ENCODE peak calls at places on chromosomes 12 and 14, in ten cellular contexts. W, Y, V, D, P, O, T, F, H and B are unnamed samples.

GRCh38 chr14:103828315-103828967 is 18.9 kb downstream of the PPP1R13B start:
- DNase-seq in W (peak; percentile 45), T (peak; percentile 32), F (no peak), D (peak; percentile 66), P (peak; percentile 38), V (no peak), O (peak; percentile 72), H (no peak), Y (no peak), B (peak; percentile 40)

GRCh38 chr14:74932401-74932901 is 9.4 kb upstream of the RPS6KL1 start:
- DNase-seq in Y (no peak), O (no peak), H (peak; percentile 65), T (peak; percentile 41), P (no peak), F (no peak), W (no peak), V (peak; percentile 37), D (no peak), B (no peak)

GRCh38 chr14:66939409-66939808 is 249.8 kb upstream of the GARIN2 start:
- DNase-seq in D (no peak), T (no peak), H (no peak), F (peak; percentile 5), V (no peak), P (no peak), Y (no peak), O (no peak), W (no peak), B (no peak)

GRCh38 chr14:26872510-26872909 is 274.7 kb upstream of the NOVA1 start:
- DNase-seq in Y (no peak), H (no peak), T (peak; percentile 10), F (no peak), W (peak; percentile 19), O (peak; percentile 82), V (no peak), P (peak; percentile 87), D (peak; percentile 32), B (no peak)

GRCh38 chr12:70080577-70080976 is 162.7 kb upstream of the CNOT2 start:
- DNase-seq in Y (no peak), W (no peak), T (no peak), D (no peak), P (no peak), F (no peak), O (no peak), H (no peak), V (no peak), B (no peak)

GRCh38 chr12:53856132-53856531 is 82.5 kb upstream of the HOXC13 start:
- DNase-seq in O (no peak), F (no peak), W (no peak), D (no peak), H (no peak), V (no peak), Y (no peak), T (no peak), P (no peak), B (no peak)

GRCh38 chr12:94266390-94266789 is 118.0 kb downstream of the PLXNC1 start:
- DNase-seq in O (no peak), F (no peak), D (peak; percentile 64), W (no peak), V (no peak), T (no peak), P (peak; percentile 35), Y (no peak), H (no peak), B (no peak)

GRCh38 chr12:3458041-3458440 is 33.0 kb upstream of the PRMT8 start:
- DNase-seq in D (no peak), W (peak; percentile 42), O (no peak), V (no peak), T (no peak), F (no peak), H (no peak), Y (no peak), P (no peak), B (no peak)

GRCh38 chr12:58575281-58575680 is 345.0 kb downstream of the LRIG3 start:
- DNase-seq in D (peak; percentile 90), T (no peak), O (peak; percentile 73), P (peak; percentile 23), V (no peak), F (no peak), W (peak; percentile 59), Y (no peak), H (no peak), B (no peak)

GRCh38 chr14:103528512-103529382 is at the start of gene TRMT61A:
- DNase-seq in T (peak; percentile 91), W (peak; percentile 87), P (peak; percentile 96), H (peak; percentile 80), V (peak; percentile 95), O (peak; percentile 98), F (peak; percentile 90), D (peak; percentile 94), Y (peak; percentile 71), B (peak; percentile 92)

GRCh38 chr14:65237956-65238355 is 135.6 kb upstream of the MAX start:
- DNase-seq in D (peak; percentile 27), V (no peak), Y (no peak), F (peak; percentile 23), P (no peak), O (no peak), W (peak; percentile 35), T (no peak), H (no peak), B (no peak)

GRCh38 chr14:65238456-65238855 is 136.1 kb upstream of the MAX start:
- DNase-seq in V (no peak), Y (no peak), W (peak; percentile 93), D (peak; percentile 84), P (no peak), H (no peak), T (no peak), F (no peak), O (no peak), B (no peak)

GRCh38 chr14:65237023-65237814 is 134.9 kb upstream of the MAX start:
- DNase-seq in V (no peak), Y (no peak), P (no peak), D (peak; percentile 62), W (peak; percentile 69), T (no peak), O (no peak), H (peak; percentile 34), F (no peak), B (no peak)

GRCh38 chr14:65239897-65240296 is 137.6 kb upstream of the MAX start:
- DNase-seq in V (no peak), H (no peak), F (no peak), W (no peak), Y (no peak), D (no peak), T (no peak), O (no peak), P (no peak), B (no peak)

GRCh38 chr14:65239143-65239672 is 136.9 kb upstream of the MAX start:
- DNase-seq in H (no peak), Y (no peak), P (peak; percentile 40), T (no peak), F (no peak), O (no peak), V (no peak), D (peak; percentile 82), W (peak; percentile 94), B (no peak)
- H3K4me1 ChIP-seq in H (peaks cover 39% of the 10 kb centered on the region), Y (peaks cover 6% of the 10 kb centered on the region), P (peaks cover 9% of the 10 kb centered on the region), T (peaks cover 25% of the 10 kb centered on the region), F (no peaks in the 10 kb centered on the region), O (no peaks in the 10 kb centered on the region), V (no peaks in the 10 kb centered on the region), D (peaks cover 43% of the 10 kb centered on the region), W (peaks cover 33% of the 10 kb centered on the region), B (peaks cover 4% of the 10 kb centered on the region)

GRCh38 chr14:24179294-24179960 is 7.5 kb downstream of the REC8 start:
- DNase-seq in Y (no peak), F (no peak), P (no peak), T (no peak), O (no peak), H (no peak), W (no peak), V (no peak), D (no peak), B (no peak)

GRCh38 chr14:24182110-24182882 is 6.3 kb downstream of the IPO4 start:
- DNase-seq in D (no peak), P (no peak), Y (no peak), V (peak; percentile 64), T (no peak), W (no peak), O (no peak), F (no peak), H (no peak), B (no peak)

GRCh38 chr14:24183014-24183481 is 5.6 kb downstream of the IPO4 start:
- DNase-seq in D (no peak), W (no peak), O (no peak), H (no peak), P (no peak), Y (no peak), V (no peak), T (peak; percentile 8), F (no peak), B (no peak)

GRCh38 chr14:24179961-24180726 is 8.3 kb downstream of the REC8 start:
- DNase-seq in T (peak; percentile 17), P (peak; percentile 48), Y (no peak), V (peak; percentile 80), D (peak; percentile 92), F (no peak), O (no peak), W (peak; percentile 90), H (no peak), B (peak; percentile 50)

DNA sequence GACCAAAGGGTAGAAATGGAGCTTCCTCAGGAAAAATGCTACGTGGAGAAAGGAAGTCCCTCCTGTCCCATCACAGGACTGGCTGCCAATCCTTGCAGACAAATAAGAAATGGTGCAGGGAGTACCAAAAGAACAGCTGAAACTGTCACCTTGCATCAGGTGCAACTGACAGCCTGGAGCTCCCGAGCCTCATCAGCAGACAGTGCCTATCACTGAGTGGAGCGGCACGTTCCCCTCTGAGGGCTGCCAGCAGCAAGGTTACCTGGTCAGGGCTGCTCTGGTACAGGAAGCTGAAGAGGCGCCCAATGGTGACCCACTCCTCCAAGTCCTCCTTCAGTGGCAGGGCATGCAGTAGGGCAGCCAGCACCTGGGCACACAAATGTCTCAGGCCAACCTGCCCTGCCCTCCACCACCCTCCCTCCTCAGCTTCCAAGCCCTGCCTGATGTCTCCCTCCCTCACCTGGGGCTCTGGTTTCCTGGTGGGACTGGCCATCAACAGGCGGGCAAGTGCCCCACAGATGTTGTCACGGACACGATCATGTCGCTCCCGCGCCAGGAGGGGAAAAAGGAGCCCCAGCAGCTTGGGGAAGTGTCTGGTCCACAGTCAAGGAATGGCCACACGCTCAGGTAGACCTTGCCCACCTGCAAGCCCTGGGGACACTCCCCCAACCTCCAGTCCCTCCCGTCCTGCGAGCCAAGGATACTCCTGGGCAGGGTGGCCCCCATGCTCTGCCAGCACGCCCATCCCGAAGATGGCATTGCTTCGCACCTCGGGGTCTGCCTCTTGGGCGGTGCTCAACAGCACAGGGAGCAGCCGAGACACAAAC is 7.2 kb downstream of the IPO4 start:
- DNase-seq in Y (no peak), P (no peak), O (no peak), D (no peak), F (no peak), W (no peak), V (peak; percentile 72), H (no peak), T (peak; percentile 13), B (no peak)
- H3K27ac ChIP-seq in Y (no peak overlapping the region), P (no peak overlapping the region), O (peak overlapping the region; percentile 88), D (no peak overlapping the region), F (no peak overlapping the region), W (no peak overlapping the region), V (peak overlapping the region; percentile 39), H (peak overlapping the region; percentile 89), T (no peak overlapping the region), B (no peak overlapping the region)

GRCh38 chr14:33062881-33063280 is 124.2 kb downstream of the NPAS3 start:
- DNase-seq in V (no peak), F (no peak), D (peak; percentile 42), H (no peak), O (no peak), W (peak; percentile 93), P (no peak), T (no peak), Y (no peak), B (no peak)
- H3K4me3 ChIP-seq in V (no peak overlapping the region), F (no peak overlapping the region), D (no peak overlapping the region), H (no peak overlapping the region), O (no peak overlapping the region), W (no peak overlapping the region), P (no peak overlapping the region), T (no peak overlapping the region), Y (no peak overlapping the region), B (no peak overlapping the region)

GRCh38 chr12:128859311-128859710 is 6.0 kb downstream of the GLT1D1 start:
- DNase-seq in P (no peak), D (no peak), O (peak; percentile 38), T (no peak), W (no peak), V (no peak), Y (no peak), F (no peak), H (no peak), B (no peak)
- H3K4me1 ChIP-seq in P (no peaks in the 10 kb centered on the region), D (no peaks in the 10 kb centered on the region), O (no peaks in the 10 kb centered on the region), T (no peaks in the 10 kb centered on the region), W (no peaks in the 10 kb centered on the region), V (no peaks in the 10 kb centered on the region), Y (no peaks in the 10 kb centered on the region), F (no peaks in the 10 kb centered on the region), H (no peaks in the 10 kb centered on the region), B (no peaks in the 10 kb centered on the region)